ENCODE peak calls at places on chromosomes 4 and X, in eight cellular contexts. One of them, this sample, is unnamed. For H3K4me1 and H3K27me3, the result is how much of the 10 kb centered on the place peaks cover.

GRCh38 chr4:2396781-2397368 is 21.6 kb downstream of the ZFYVE28 start:
- DNase-seq in stomach: no peak
- DNase-seq in endothelial cell of umbilical vein: no peak
- DNase-seq in sigmoid colon: no peak
- DNase-seq in K562: no peak
- DNase-seq in breast epithelium: no peak
- DNase-seq in esophagus muscularis mucosa: no peak
- DNase-seq in suprapubic skin: no peak
- DNase-seq in this sample: no peak

GRCh38 chrX:18652636-18653035 is 19.3 kb downstream of the RS1 start:
- DNase-seq in stomach: no peak
- DNase-seq in endothelial cell of umbilical vein: no peak
- DNase-seq in sigmoid colon: no peak
- DNase-seq in K562: no peak
- DNase-seq in breast epithelium: no peak
- DNase-seq in esophagus muscularis mucosa: no peak
- DNase-seq in suprapubic skin: no peak
- DNase-seq in this sample: no peak

GRCh38 chr4:142474398-142475087 is 371.6 kb downstream of the INPP4B start:
- DNase-seq in stomach: peak
- DNase-seq in endothelial cell of umbilical vein: no peak
- DNase-seq in sigmoid colon: no peak
- DNase-seq in K562: no peak
- DNase-seq in breast epithelium: peak
- DNase-seq in esophagus muscularis mucosa: no peak
- DNase-seq in suprapubic skin: no peak
- DNase-seq in this sample: no peak

GRCh38 chrX:21374163-21374993 is at the start of gene CNKSR2:
- DNase-seq in stomach: peak
- DNase-seq in endothelial cell of umbilical vein: peak
- DNase-seq in sigmoid colon: peak
- DNase-seq in K562: no peak
- DNase-seq in breast epithelium: peak
- DNase-seq in esophagus muscularis mucosa: no peak
- DNase-seq in suprapubic skin: no peak
- DNase-seq in this sample: peak

GRCh38 chr4:173538148-173538902 is 8.3 kb upstream of the HAND2 start:
- DNase-seq in stomach: no peak
- DNase-seq in endothelial cell of umbilical vein: no peak
- DNase-seq in sigmoid colon: peak
- DNase-seq in K562: no peak
- DNase-seq in breast epithelium: no peak
- DNase-seq in esophagus muscularis mucosa: no peak
- DNase-seq in suprapubic skin: no peak
- DNase-seq in this sample: no peak

GRCh38 chrX:69018416-69019072 is 146.7 kb downstream of the PJA1 start:
- DNase-seq in stomach: no peak
- DNase-seq in endothelial cell of umbilical vein: peak
- DNase-seq in sigmoid colon: no peak
- DNase-seq in K562: no peak
- DNase-seq in breast epithelium: no peak
- DNase-seq in esophagus muscularis mucosa: peak
- DNase-seq in suprapubic skin: no peak
- DNase-seq in this sample: no peak

GRCh38 chr4:181854142-181854541 is 389.1 kb upstream of the TENM3 start:
- DNase-seq in stomach: no peak
- DNase-seq in endothelial cell of umbilical vein: no peak
- DNase-seq in sigmoid colon: no peak
- DNase-seq in K562: no peak
- DNase-seq in breast epithelium: no peak
- DNase-seq in esophagus muscularis mucosa: no peak
- DNase-seq in suprapubic skin: no peak
- DNase-seq in this sample: no peak

GRCh38 chrX:20412871-20413486 is 146.3 kb upstream of the RPS6KA3 start:
- DNase-seq in stomach: peak
- DNase-seq in endothelial cell of umbilical vein: no peak
- DNase-seq in sigmoid colon: no peak
- DNase-seq in K562: no peak
- DNase-seq in breast epithelium: no peak
- DNase-seq in esophagus muscularis mucosa: no peak
- DNase-seq in suprapubic skin: no peak
- DNase-seq in this sample: no peak

GRCh38 chr4:20305976-20306375 is 54.3 kb downstream of the SLIT2 start:
- DNase-seq in stomach: no peak
- DNase-seq in endothelial cell of umbilical vein: no peak
- DNase-seq in sigmoid colon: no peak
- DNase-seq in K562: no peak
- DNase-seq in breast epithelium: no peak
- DNase-seq in esophagus muscularis mucosa: no peak
- DNase-seq in suprapubic skin: no peak
- DNase-seq in this sample: no peak

GRCh38 chr4:1532549-1533395 is 126.5 kb upstream of the NKX1-1 start:
- DNase-seq in stomach: no peak
- DNase-seq in endothelial cell of umbilical vein: no peak
- DNase-seq in sigmoid colon: no peak
- DNase-seq in K562: no peak
- DNase-seq in breast epithelium: no peak
- DNase-seq in esophagus muscularis mucosa: no peak
- DNase-seq in suprapubic skin: no peak
- DNase-seq in this sample: no peak

GRCh38 chr4:103754844-103755243 is 35.1 kb upstream of the TACR3 start:
- DNase-seq in stomach: peak
- DNase-seq in endothelial cell of umbilical vein: peak
- DNase-seq in sigmoid colon: no peak
- DNase-seq in K562: no peak
- DNase-seq in breast epithelium: no peak
- DNase-seq in esophagus muscularis mucosa: no peak
- DNase-seq in suprapubic skin: no peak
- DNase-seq in this sample: no peak

GRCh38 chrX:39310925-39311324 is 509.7 kb downstream of the MID1IP1 start:
- DNase-seq in stomach: no peak
- DNase-seq in endothelial cell of umbilical vein: peak
- DNase-seq in sigmoid colon: no peak
- DNase-seq in K562: no peak
- DNase-seq in breast epithelium: no peak
- DNase-seq in esophagus muscularis mucosa: no peak
- DNase-seq in suprapubic skin: no peak
- DNase-seq in this sample: no peak

GRCh38 chr4:47926667-47927258 is 12.4 kb upstream of the NFXL1 start:
- DNase-seq in stomach: peak
- DNase-seq in endothelial cell of umbilical vein: peak
- DNase-seq in sigmoid colon: no peak
- DNase-seq in K562: peak
- DNase-seq in breast epithelium: no peak
- DNase-seq in esophagus muscularis mucosa: no peak
- DNase-seq in suprapubic skin: no peak
- DNase-seq in this sample: peak

GRCh38 chrX:18833071-18833731 is 125.8 kb downstream of the PPEF1 start:
- DNase-seq in stomach: no peak
- DNase-seq in endothelial cell of umbilical vein: no peak
- DNase-seq in sigmoid colon: peak
- DNase-seq in K562: no peak
- DNase-seq in breast epithelium: no peak
- DNase-seq in esophagus muscularis mucosa: no peak
- DNase-seq in suprapubic skin: no peak
- DNase-seq in this sample: no peak

GRCh38 chrX:46551494-46552128 is 6.4 kb upstream of the ZNF674 start:
- DNase-seq in stomach: no peak
- DNase-seq in endothelial cell of umbilical vein: no peak
- DNase-seq in sigmoid colon: no peak
- DNase-seq in K562: no peak
- DNase-seq in breast epithelium: no peak
- DNase-seq in esophagus muscularis mucosa: no peak
- DNase-seq in suprapubic skin: no peak
- DNase-seq in this sample: no peak

GRCh38 chr4:11416071-11416766 is 12.5 kb downstream of the HS3ST1 start:
- DNase-seq in stomach: no peak
- DNase-seq in endothelial cell of umbilical vein: no peak
- DNase-seq in sigmoid colon: no peak
- DNase-seq in K562: no peak
- DNase-seq in breast epithelium: no peak
- DNase-seq in esophagus muscularis mucosa: no peak
- DNase-seq in suprapubic skin: no peak
- DNase-seq in this sample: no peak

GRCh38 chrX:129689881-129690280 is 35.1 kb upstream of the APLN start:
- DNase-seq in stomach: no peak
- DNase-seq in endothelial cell of umbilical vein: no peak
- DNase-seq in sigmoid colon: no peak
- DNase-seq in K562: no peak
- DNase-seq in breast epithelium: no peak
- DNase-seq in esophagus muscularis mucosa: peak
- DNase-seq in suprapubic skin: no peak
- DNase-seq in this sample: no peak

GRCh38 chrX:8960809-8961413 is 73.0 kb downstream of the FAM9B start:
- DNase-seq in stomach: no peak
- DNase-seq in endothelial cell of umbilical vein: no peak
- DNase-seq in sigmoid colon: no peak
- DNase-seq in K562: no peak
- DNase-seq in breast epithelium: no peak
- DNase-seq in esophagus muscularis mucosa: no peak
- DNase-seq in suprapubic skin: no peak
- DNase-seq in this sample: no peak

GRCh38 chrX:30301977-30302376 is 7.2 kb downstream of the NR0B1 start:
- DNase-seq in stomach: no peak
- DNase-seq in endothelial cell of umbilical vein: no peak
- DNase-seq in sigmoid colon: no peak
- DNase-seq in K562: no peak
- DNase-seq in breast epithelium: no peak
- DNase-seq in esophagus muscularis mucosa: no peak
- DNase-seq in suprapubic skin: no peak
- DNase-seq in this sample: no peak

GRCh38 chrX:6307156-6307555 is 78.5 kb upstream of the NLGN4X start:
- DNase-seq in stomach: no peak
- DNase-seq in endothelial cell of umbilical vein: no peak
- DNase-seq in sigmoid colon: no peak
- DNase-seq in K562: no peak
- DNase-seq in breast epithelium: no peak
- DNase-seq in esophagus muscularis mucosa: no peak
- DNase-seq in suprapubic skin: no peak
- DNase-seq in this sample: no peak

GRCh38 chr4:144154044-144154443 is 13.5 kb upstream of the GYPA start:
- DNase-seq in stomach: no peak
- DNase-seq in endothelial cell of umbilical vein: no peak
- DNase-seq in sigmoid colon: no peak
- DNase-seq in K562: no peak
- DNase-seq in breast epithelium: no peak
- DNase-seq in esophagus muscularis mucosa: no peak
- DNase-seq in suprapubic skin: no peak
- DNase-seq in this sample: no peak

GRCh38 chr4:181897935-181898334 is 345.3 kb upstream of the TENM3 start:
- DNase-seq in stomach: no peak
- DNase-seq in endothelial cell of umbilical vein: no peak
- DNase-seq in sigmoid colon: no peak
- DNase-seq in K562: no peak
- DNase-seq in breast epithelium: no peak
- DNase-seq in esophagus muscularis mucosa: no peak
- DNase-seq in suprapubic skin: no peak
- DNase-seq in this sample: no peak

GRCh38 chr4:32519060-32519459 is 1798.9 kb downstream of the PCDH7 start:
- DNase-seq in stomach: no peak
- DNase-seq in endothelial cell of umbilical vein: no peak
- DNase-seq in sigmoid colon: no peak
- DNase-seq in K562: no peak
- DNase-seq in breast epithelium: no peak
- DNase-seq in esophagus muscularis mucosa: no peak
- DNase-seq in suprapubic skin: no peak
- DNase-seq in this sample: no peak

GRCh38 chr4:54056360-54056759 is 8.0 kb downstream of the CHIC2 start:
- DNase-seq in stomach: no peak
- DNase-seq in endothelial cell of umbilical vein: no peak
- DNase-seq in sigmoid colon: no peak
- DNase-seq in K562: no peak
- DNase-seq in breast epithelium: no peak
- DNase-seq in esophagus muscularis mucosa: no peak
- DNase-seq in suprapubic skin: no peak
- DNase-seq in this sample: no peak

GRCh38 chr4:54054501-54054900 is 9.9 kb downstream of the CHIC2 start:
- DNase-seq in stomach: no peak
- DNase-seq in endothelial cell of umbilical vein: no peak
- DNase-seq in sigmoid colon: no peak
- DNase-seq in K562: no peak
- DNase-seq in breast epithelium: no peak
- DNase-seq in esophagus muscularis mucosa: no peak
- DNase-seq in suprapubic skin: no peak
- DNase-seq in this sample: no peak

GRCh38 chr4:54050214-54050904 is 14.0 kb downstream of the CHIC2 start:
- DNase-seq in stomach: no peak
- DNase-seq in endothelial cell of umbilical vein: peak
- DNase-seq in sigmoid colon: no peak
- DNase-seq in K562: no peak
- DNase-seq in breast epithelium: no peak
- DNase-seq in esophagus muscularis mucosa: no peak
- DNase-seq in suprapubic skin: no peak
- DNase-seq in this sample: no peak

GRCh38 chr4:54058171-54058570 is 6.2 kb downstream of the CHIC2 start:
- DNase-seq in stomach: no peak
- DNase-seq in endothelial cell of umbilical vein: no peak
- DNase-seq in sigmoid colon: no peak
- DNase-seq in K562: no peak
- DNase-seq in breast epithelium: no peak
- DNase-seq in esophagus muscularis mucosa: no peak
- DNase-seq in suprapubic skin: no peak
- DNase-seq in this sample: no peak

GRCh38 chr4:54055494-54055893 is 8.9 kb downstream of the CHIC2 start:
- DNase-seq in stomach: no peak
- DNase-seq in endothelial cell of umbilical vein: no peak
- DNase-seq in sigmoid colon: no peak
- DNase-seq in K562: no peak
- DNase-seq in breast epithelium: no peak
- DNase-seq in esophagus muscularis mucosa: no peak
- DNase-seq in suprapubic skin: no peak
- DNase-seq in this sample: no peak
- H3K4me1 ChIP-seq in stomach: under half
- H3K4me1 ChIP-seq in endothelial cell of umbilical vein: under half
- H3K4me1 ChIP-seq in sigmoid colon: half or more
- H3K4me1 ChIP-seq in K562: under half
- H3K4me1 ChIP-seq in breast epithelium: under half
- H3K4me1 ChIP-seq in esophagus muscularis mucosa: half or more
- H3K4me1 ChIP-seq in suprapubic skin: under half
- H3K4me1 ChIP-seq in this sample: under half

GRCh38 chr4:85058551-85058950 is 92.1 kb upstream of the WDFY3 start:
- DNase-seq in stomach: no peak
- DNase-seq in endothelial cell of umbilical vein: no peak
- DNase-seq in sigmoid colon: no peak
- DNase-seq in K562: no peak
- DNase-seq in breast epithelium: no peak
- DNase-seq in esophagus muscularis mucosa: no peak
- DNase-seq in suprapubic skin: no peak
- DNase-seq in this sample: no peak
- H3K27me3 ChIP-seq in stomach: under half
- H3K27me3 ChIP-seq in endothelial cell of umbilical vein: under half
- H3K27me3 ChIP-seq in sigmoid colon: under half
- H3K27me3 ChIP-seq in K562: under half
- H3K27me3 ChIP-seq in breast epithelium: under half
- H3K27me3 ChIP-seq in esophagus muscularis mucosa: under half
- H3K27me3 ChIP-seq in suprapubic skin: under half
- H3K27me3 ChIP-seq in this sample: under half

GRCh38 chr4:157804169-157804543 is 368.7 kb downstream of the GASK1B start:
- DNase-seq in stomach: no peak
- DNase-seq in endothelial cell of umbilical vein: no peak
- DNase-seq in sigmoid colon: no peak
- DNase-seq in K562: no peak
- DNase-seq in breast epithelium: no peak
- DNase-seq in esophagus muscularis mucosa: no peak
- DNase-seq in suprapubic skin: no peak
- DNase-seq in this sample: no peak
- TF ChIP-seq POLR2AphosphoS5 in stomach: no peak
- TF ChIP-seq POLR2AphosphoS5 in endothelial cell of umbilical vein: no peak
- TF ChIP-seq POLR2AphosphoS5 in sigmoid colon: no peak
- TF ChIP-seq POLR2AphosphoS5 in K562: no peak
- TF ChIP-seq POLR2AphosphoS5 in breast epithelium: no peak
- TF ChIP-seq POLR2AphosphoS5 in esophagus muscularis mucosa: no peak
- TF ChIP-seq POLR2AphosphoS5 in suprapubic skin: no peak
- TF ChIP-seq POLR2AphosphoS5 in this sample: no peak

GRCh38 chr4:8205241-8205707 is 6.2 kb downstream of the SH3TC1 start:
- DNase-seq in stomach: no peak
- DNase-seq in endothelial cell of umbilical vein: peak
- DNase-seq in sigmoid colon: no peak
- DNase-seq in K562: no peak
- DNase-seq in breast epithelium: no peak
- DNase-seq in esophagus muscularis mucosa: no peak
- DNase-seq in suprapubic skin: no peak
- DNase-seq in this sample: no peak
- H3K4me1 ChIP-seq in stomach: under half
- H3K4me1 ChIP-seq in endothelial cell of umbilical vein: under half
- H3K4me1 ChIP-seq in sigmoid colon: under half
- H3K4me1 ChIP-seq in K562: under half
- H3K4me1 ChIP-seq in breast epithelium: under half
- H3K4me1 ChIP-seq in esophagus muscularis mucosa: under half
- H3K4me1 ChIP-seq in suprapubic skin: under half
- H3K4me1 ChIP-seq in this sample: under half